ENCODE peak calls at places on chromosomes 13 and 19, in eight cellular contexts. Q is heart right ventricle; U is transverse colon; O is CD8-positive, alpha-beta T cell; L is heart left ventricle; E is ovary; N is right lobe of liver; B is neuronal stem cell. C is an unnamed sample.

GRCh38 chr13:40316301-40316700 is 350.1 kb downstream of the FOXO1 start:
- DNase-seq in B (no peak), Q (no peak), N (no peak), U (no peak), L (no peak), O (no peak), E (no peak), C (no peak)

GRCh38 chr19:55690109-55690768 is 15.2 kb downstream of the EPN1 start:
- DNase-seq in Q (no peak), E (peak; percentile 30), O (no peak), B (no peak), L (no peak), U (no peak), N (peak; percentile 22), C (no peak)

GRCh38 chr13:110218601-110219201 is 88.3 kb downstream of the COL4A1 start:
- DNase-seq in N (no peak), U (no peak), B (no peak), O (no peak), E (no peak), L (no peak), Q (no peak), C (no peak)

GRCh38 chr13:36130542-36131214 is 504 bp downstream of the DCLK1 start:
- DNase-seq in L (peak; percentile 67), E (peak; percentile 51), B (peak; percentile 37), N (no peak), O (no peak), Q (peak; percentile 40), U (no peak), C (no peak)

GRCh38 chr19:5553892-5554291 is 13.9 kb downstream of the TINCR start:
- DNase-seq in L (no peak), B (no peak), N (no peak), E (no peak), Q (no peak), U (no peak), O (no peak), C (no peak)

GRCh38 chr13:110109910-110110309 is 197.0 kb downstream of the COL4A1 start:
- DNase-seq in Q (peak; percentile 79), E (peak; percentile 64), O (no peak), L (peak; percentile 89), N (no peak), B (no peak), U (peak; percentile 28), C (no peak)

GRCh38 chr19:43229315-43229714 is 23.9 kb upstream of the PSG4 start:
- DNase-seq in E (no peak), B (no peak), U (no peak), N (no peak), O (no peak), L (no peak), Q (no peak), C (no peak)

GRCh38 chr19:51123381-51124186 is 1.1 kb upstream of the SIGLEC9 start:
- DNase-seq in B (no peak), N (no peak), Q (no peak), E (peak; percentile 25), U (peak; percentile 26), O (peak; percentile 78), L (no peak), C (peak; percentile 80)

GRCh38 chr19:35140898-35141626 is 2.0 kb upstream of the FXYD7 start:
- DNase-seq in L (peak; percentile 97), B (peak; percentile 87), U (peak; percentile 97), O (peak; percentile 95), E (peak; percentile 93), N (peak; percentile 95), Q (peak; percentile 97), C (peak; percentile 88)

GRCh38 chr19:35533201-35533821 is at the start of gene GAPDHS:
- DNase-seq in O (no peak), Q (no peak), N (no peak), E (no peak), U (no peak), L (no peak), B (no peak), C (no peak)

GRCh38 chr19:53991224-53992113 is at the start of gene CACNG6:
- DNase-seq in N (peak; percentile 31), O (no peak), Q (no peak), U (no peak), E (no peak), B (peak; percentile 43), L (no peak), C (no peak)

GRCh38 chr19:52533901-52534300 is 6.4 kb downstream of the ZNF808 start:
- DNase-seq in N (no peak), U (no peak), E (no peak), O (no peak), L (no peak), B (no peak), Q (peak; percentile 17), C (no peak)

GRCh38 chr13:42814868-42815267 is 33.5 kb downstream of the FAM216B start:
- DNase-seq in N (no peak), Q (no peak), U (no peak), O (no peak), B (no peak), E (no peak), L (no peak), C (no peak)

GRCh38 chr13:24723206-24723605 is 40.8 kb upstream of the RNF17 start:
- DNase-seq in B (no peak), O (no peak), L (no peak), U (no peak), E (no peak), Q (no peak), N (no peak), C (no peak)

GRCh38 chr13:24724714-24725113 is 39.3 kb upstream of the RNF17 start:
- DNase-seq in B (no peak), N (no peak), E (no peak), L (no peak), U (no peak), Q (no peak), O (no peak), C (no peak)

GRCh38 chr13:24725379-24725778 is 38.6 kb upstream of the RNF17 start:
- DNase-seq in L (no peak), O (no peak), N (no peak), E (no peak), U (no peak), Q (no peak), B (no peak), C (no peak)

GRCh38 chr13:24727731-24728601 is 36.0 kb upstream of the RNF17 start:
- DNase-seq in O (peak; percentile 74), E (no peak), L (peak; percentile 51), N (peak; percentile 48), U (peak; percentile 71), B (peak; percentile 54), Q (no peak), C (peak; percentile 55)
- H3K4me1 ChIP-seq in O (peaks cover 4% of the 10 kb centered on the region), E (no peaks in the 10 kb centered on the region), L (no peaks in the 10 kb centered on the region), N (no peaks in the 10 kb centered on the region), U (no peaks in the 10 kb centered on the region), B (no peaks in the 10 kb centered on the region), Q (no peaks in the 10 kb centered on the region), C (peaks cover 4% of the 10 kb centered on the region)

GRCh38 chr19:10735741-10736140 is 17.9 kb downstream of the DNM2 start:
- DNase-seq in B (no peak), N (no peak), U (no peak), O (no peak), L (no peak), E (no peak), Q (no peak), C (no peak)

GRCh38 chr19:10736916-10737551 is 19.2 kb downstream of the DNM2 start:
- DNase-seq in U (no peak), B (no peak), Q (no peak), L (no peak), N (no peak), E (no peak), O (no peak), C (no peak)

GRCh38 chr19:10737680-10738079 is 19.8 kb downstream of the DNM2 start:
- DNase-seq in U (no peak), L (no peak), Q (no peak), E (no peak), N (no peak), B (no peak), O (no peak), C (no peak)

GRCh38 chr19:10740798-10741197 is 22.9 kb downstream of the DNM2 start:
- DNase-seq in B (no peak), E (no peak), L (no peak), N (no peak), U (no peak), O (no peak), Q (no peak), C (no peak)

GRCh38 chr19:10736189-10736588 is 18.3 kb downstream of the DNM2 start:
- DNase-seq in N (no peak), L (no peak), Q (no peak), O (no peak), B (no peak), E (no peak), U (peak; percentile 70), C (no peak)
- H3K27ac ChIP-seq in N (no peak overlapping the region), L (no peak overlapping the region), Q (no peak overlapping the region), O (no peak overlapping the region), B (no peak overlapping the region), E (no peak overlapping the region), U (peak overlapping the region; percentile 88), C (no peak overlapping the region)

GRCh38 chr19:13835791-13836723 is 40.8 kb downstream of the ZSWIM4 start:
- DNase-seq in N (peak; percentile 55), O (no peak), Q (peak; percentile 55), U (no peak), E (no peak), B (no peak), L (peak; percentile 85), C (no peak)
- H3K4me1 ChIP-seq in N (no peaks in the 10 kb centered on the region), O (peaks cover 68% of the 10 kb centered on the region), Q (peaks cover 58% of the 10 kb centered on the region), U (peaks cover 63% of the 10 kb centered on the region), E (peaks cover 21% of the 10 kb centered on the region), B (no peaks in the 10 kb centered on the region), L (peaks cover 62% of the 10 kb centered on the region), C (peaks cover 56% of the 10 kb centered on the region)

GRCh38 chr19:8000298-8001038 is 5.0 kb downstream of the ELAVL1 start:
- DNase-seq in E (no peak), B (no peak), Q (no peak), L (no peak), N (peak; percentile 71), U (no peak), O (no peak), C (no peak)

GRCh38 chr19:8001651-8001994 is 3.8 kb downstream of the ELAVL1 start:
- DNase-seq in L (no peak), E (no peak), U (no peak), O (no peak), Q (no peak), B (no peak), N (no peak), C (no peak)

GRCh38 chr19:8001995-8002849 is 3.2 kb downstream of the ELAVL1 start:
- DNase-seq in O (peak; percentile 82), N (peak; percentile 83), U (peak; percentile 87), Q (peak; percentile 84), E (peak; percentile 91), B (peak; percentile 89), L (peak; percentile 91), C (peak; percentile 65)

GRCh38 chr19:7998081-7998480 is 7.4 kb downstream of the ELAVL1 start:
- DNase-seq in O (no peak), L (no peak), U (no peak), E (no peak), B (no peak), Q (no peak), N (no peak), C (no peak)

DNA sequence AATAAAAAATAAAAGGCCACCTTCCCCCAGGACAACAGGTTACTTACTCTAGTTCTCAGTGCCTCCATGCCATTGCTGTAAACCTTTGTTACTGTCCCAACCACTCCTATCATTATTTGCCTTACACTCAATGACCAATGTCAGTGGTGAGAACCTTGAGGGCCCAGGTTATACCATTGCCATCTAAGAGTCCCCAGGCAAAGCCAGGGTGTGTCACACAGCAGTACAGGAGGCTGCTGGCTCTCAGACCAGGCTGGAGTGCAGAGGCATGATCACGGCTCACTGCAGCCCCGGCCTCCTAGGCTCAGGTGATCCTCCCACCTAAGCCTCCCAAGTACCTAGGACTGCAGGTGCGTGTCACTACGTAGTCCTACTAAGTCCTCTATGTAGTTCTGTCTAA is 6.1 kb downstream of the ELAVL1 start:
- DNase-seq in L (no peak), B (no peak), U (no peak), N (no peak), O (no peak), E (no peak), Q (no peak), C (no peak)
- H3K27ac ChIP-seq in L (no peak overlapping the region), B (no peak overlapping the region), U (no peak overlapping the region), N (no peak overlapping the region), O (no peak overlapping the region), E (no peak overlapping the region), Q (no peak overlapping the region), C (no peak overlapping the region)

C was measured in naive thymus-derived CD4-positive, alpha-beta T cell.